ENCODE peak calls at places on chromosomes 5 and 9, in four cellular contexts. N is MCF 10A; V is stimulated activated effector memory CD8-positive, alpha-beta T cell treated with anti-CD3 and anti-CD28 coated beads, Interleukin-12 subunit alpha, Interleukin-12 subunit beta, amount 100 ng/mL, for 72 hours; T is MM.1S. P is an unnamed sample.

GRCh38 chr9:75147638-75148037 is 59.3 kb downstream of the OSTF1 start:
- DNase-seq in N (no peak), V (peak; percentile 49), T (peak; percentile 47), P (no peak)

GRCh38 chr5:128084228-128085167 is 932 bp downstream of the SLC12A2 start:
- DNase-seq in T (peak; percentile 41), V (peak; percentile 78), N (peak; percentile 54), P (no peak)

GRCh38 chr5:149863176-149863575 is 81.4 kb downstream of the PDE6A start:
- DNase-seq in V (no peak), T (no peak), N (no peak), P (no peak)

GRCh38 chr9:22740781-22741180 is 294.2 kb downstream of the DMRTA1 start:
- DNase-seq in V (no peak), N (no peak), T (no peak), P (no peak)

GRCh38 chr5:116858705-116859333 is 284.2 kb upstream of the SEMA6A start:
- DNase-seq in V (no peak), N (no peak), T (no peak), P (no peak)

GRCh38 chr5:17056056-17056690 is 120.1 kb upstream of the MYO10 start:
- DNase-seq in T (no peak), V (no peak), N (peak; percentile 89), P (no peak)

GRCh38 chr5:11385901-11386293 is 518.3 kb downstream of the CTNND2 start:
- DNase-seq in T (no peak), V (no peak), N (no peak), P (no peak)

GRCh38 chr5:176389114-176389768 is 690 bp downstream of the HIGD2A start:
- DNase-seq in T (no peak), N (no peak), V (no peak), P (peak; percentile 20)

GRCh38 chr5:65482280-65482726 is 583 bp upstream of the ADAMTS6 start:
- DNase-seq in V (no peak), T (peak; percentile 27), N (peak; percentile 31), P (no peak)

GRCh38 chr9:93258419-93258817 is 74.5 kb downstream of the WNK2 start:
- DNase-seq in T (no peak), N (no peak), V (peak; percentile 43), P (no peak)

GRCh38 chr5:154944716-154945115 is 3.8 kb downstream of the MRPL22 start:
- DNase-seq in T (no peak), N (no peak), V (no peak), P (no peak)

GRCh38 chr5:102753889-102754498 is 1.1 kb upstream of the PAM start:
- DNase-seq in V (no peak), N (no peak), T (no peak), P (no peak)

GRCh38 chr5:71533614-71534013 is 53.5 kb upstream of the MCCC2 start:
- DNase-seq in V (no peak), T (no peak), N (peak; percentile 37), P (peak; percentile 9)

GRCh38 chr5:113612060-113612496 is 98.6 kb downstream of the YTHDC2 start:
- DNase-seq in N (peak; percentile 49), V (no peak), T (peak; percentile 43), P (no peak)

GRCh38 chr5:54743997-54744788 is 226.6 kb downstream of the SNX18 start:
- DNase-seq in V (peak; percentile 71), N (peak; percentile 78), T (peak; percentile 99), P (peak; percentile 63)

GRCh38 chr5:153222956-153223355 is 267.5 kb upstream of the GRIA1 start:
- DNase-seq in T (no peak), N (peak; percentile 58), V (no peak), P (no peak)

GRCh38 chr5:150078802-150079654 is 7.3 kb downstream of the CSF1R start:
- DNase-seq in T (no peak), N (no peak), V (peak; percentile 41), P (no peak)